ENCODE peak calls at places on chromosomes 2 and 18, in nine cellular contexts. M, W, G, B, Y, V, F, N and J are unnamed samples.

GRCh38 chr2:212912445-212913103 is 238.8 kb downstream of the IKZF2 start:
- DNase-seq in N (peak; percentile 30), M (no peak), W (peak; percentile 61), F (no peak), B (peak; percentile 27), G (no peak), Y (no peak), V (peak; percentile 57), J (no peak)

GRCh38 chr2:205712508-205712907 is 30.2 kb downstream of the NRP2 start:
- DNase-seq in G (no peak), M (no peak), V (peak; percentile 50), B (no peak), N (peak; percentile 86), Y (no peak), F (no peak), W (no peak), J (peak; percentile 53)

GRCh38 chr2:109456776-109457175 is 157.0 kb downstream of the SEPTIN10 start:
- DNase-seq in M (no peak), B (no peak), N (no peak), G (no peak), W (no peak), V (no peak), Y (no peak), F (no peak), J (no peak)

GRCh38 chr2:176637497-176638166 is 368.4 kb downstream of the MTX2 start:
- DNase-seq in G (no peak), W (peak; percentile 41), B (peak; percentile 46), Y (no peak), V (peak; percentile 62), M (peak; percentile 48), F (peak; percentile 21), N (peak; percentile 79), J (peak; percentile 17)

GRCh38 chr2:99635710-99636431 is 146.1 kb upstream of the REV1 start:
- DNase-seq in V (no peak), M (no peak), N (no peak), W (no peak), G (no peak), B (no peak), Y (no peak), F (no peak), J (no peak)

GRCh38 chr2:41400057-41400665 is 647.7 kb upstream of the PKDCC start:
- DNase-seq in V (no peak), N (peak; percentile 50), G (no peak), Y (no peak), B (no peak), M (peak; percentile 25), F (peak; percentile 68), W (peak; percentile 46), J (peak; percentile 14)

GRCh38 chr18:74013955-74014354 is 133.7 kb downstream of the FBXO15 start:
- DNase-seq in V (peak; percentile 74), W (no peak), G (no peak), M (no peak), N (peak; percentile 55), B (no peak), Y (no peak), F (no peak), J (peak; percentile 21)

GRCh38 chr2:168207861-168208260 is 39.5 kb downstream of the STK39 start:
- DNase-seq in G (no peak), M (no peak), Y (no peak), F (no peak), W (no peak), V (no peak), N (no peak), B (no peak), J (no peak)

GRCh38 chr2:12090590-12090989 is 344.2 kb downstream of the LPIN1 start:
- DNase-seq in B (no peak), N (no peak), V (no peak), M (no peak), F (no peak), G (no peak), W (no peak), Y (no peak), J (no peak)

GRCh38 chr2:96661324-96661723 is 18.8 kb downstream of the FER1L5 start:
- DNase-seq in B (no peak), F (no peak), M (no peak), G (no peak), W (no peak), N (no peak), V (no peak), Y (no peak), J (no peak)

GRCh38 chr2:190804182-190804795 is 76.3 kb upstream of the GLS start:
- DNase-seq in V (peak; percentile 36), M (no peak), W (peak; percentile 23), F (no peak), Y (no peak), N (no peak), B (no peak), G (no peak), J (no peak)

GRCh38 chr2:190382851-190383250 is 25.3 kb upstream of the MFSD6 start:
- DNase-seq in G (peak; percentile 34), V (peak; percentile 36), B (peak; percentile 6), W (peak; percentile 63), Y (no peak), N (peak; percentile 46), M (peak; percentile 14), F (peak; percentile 20), J (peak; percentile 84)

GRCh38 chr2:231930601-231931281 is 4.5 kb upstream of the NPPC start:
- DNase-seq in Y (no peak), W (no peak), M (no peak), B (no peak), F (peak; percentile 3), N (no peak), V (no peak), G (no peak), J (no peak)

GRCh38 chr2:238864207-238865014 is 16.5 kb downstream of the TWIST2 start:
- DNase-seq in B (peak; percentile 54), N (peak; percentile 97), F (no peak), G (peak; percentile 95), V (peak; percentile 100), M (peak; percentile 63), Y (peak; percentile 20), W (peak; percentile 96), J (no peak)

GRCh38 chr18:50632895-50633515 is 73.1 kb downstream of the MAPK4 start:
- DNase-seq in B (no peak), G (no peak), W (no peak), Y (no peak), V (no peak), M (no peak), N (no peak), F (no peak), J (no peak)